ENCODE peak calls at places on chromosomes 2 and 18, in four cellular contexts. R is left ventricle myocardium inferior, X is GM03348, K is endothelial cell. Z is an unnamed sample.
A peak's percentile ranks its signal among the peaks of the same experiment; 100 is the strongest.

GRCh38 chr2:167438206-167438605 is 549.9 kb downstream of the XIRP2 start:
- DNase-seq in R (no peak), X (no peak), K (no peak), Z (peak; percentile 58)

GRCh38 chr18:80147418-80148315 is 38.6 kb downstream of the ADNP2 start:
- DNase-seq in R (peak; percentile 77), X (peak; percentile 94), K (peak; percentile 73), Z (peak; percentile 42)

GRCh38 chr18:2912357-2913299 is 65.8 kb downstream of the EMILIN2 start:
- DNase-seq in R (no peak), X (no peak), K (no peak), Z (no peak)

GRCh38 chr2:177604291-177605065 is 211.9 kb downstream of the AGPS start:
- DNase-seq in R (no peak), X (peak; percentile 68), K (peak; percentile 50), Z (peak; percentile 19)

GRCh38 chr2:162232611-162233115 is 10.6 kb downstream of the FAP start:
- DNase-seq in R (no peak), X (no peak), K (no peak), Z (no peak)

GRCh38 chr2:197450485-197450884 is 2.9 kb upstream of the COQ10B start:
- DNase-seq in R (peak; percentile 22), X (no peak), K (no peak), Z (no peak)

GRCh38 chr2:8447610-8448221 is 234.1 kb upstream of the ID2 start:
- DNase-seq in R (no peak), X (peak; percentile 68), K (no peak), Z (peak; percentile 71)

GRCh38 chr2:190110131-190110530 is 47.6 kb upstream of the MSTN start:
- DNase-seq in R (no peak), X (no peak), K (no peak), Z (peak; percentile 12)

Z was measured in NCI-H226.